ENCODE peak calls at places on chromosome 13, in eight cellular contexts. T is activated naive CD4-positive, alpha-beta T cell treated with anti-CD3 and anti-CD28 coated beads, Interleukin-2, amount 50 U/mL, for 72 hours; L is left lung; O is right cardiac atrium; R is stimulated activated naive CD8-positive, alpha-beta T cell treated with anti-CD3 and anti-CD28 coated beads, Interleukin-15, Interleukin-2, amounts not matched to agents 100 U/mL and 50 U/mL, for 24 hours; N is activated CD8-positive, alpha-beta T cell treated with anti-CD3 and anti-CD28 coated beads, Interleukin-2, amount 10 ng/mL, durations not matched to agents 7 days and 5 days; B is Panc1; Z is left cardiac atrium. Q is an unnamed sample.

GRCh38 chr13:66689037-66689619 is 541.0 kb downstream of the PCDH9 start:
- ATAC-seq in T (no peak), L (no peak), O (no peak), R (no peak), N (no peak), B (no peak), Z (peak; percentile 8), Q (no peak)

GRCh38 chr13:109758937-109759480 is 27.4 kb downstream of the IRS2 start:
- ATAC-seq in T (no peak), L (no peak), O (no peak), R (no peak), N (no peak), B (no peak), Z (no peak), Q (no peak)

GRCh38 chr13:27229642-27230041 is 21.7 kb upstream of the RPL21 start:
- ATAC-seq in T (no peak), L (no peak), O (no peak), R (no peak), N (no peak), B (no peak), Z (no peak), Q (no peak)

GRCh38 chr13:112119192-112120030 is 52.5 kb downstream of the SOX1 start:
- ATAC-seq in T (no peak), L (no peak), O (no peak), R (no peak), N (no peak), B (no peak), Z (no peak), Q (peak; percentile 5)

GRCh38 chr13:38804536-38804935 is 117.7 kb downstream of the FREM2 start:
- ATAC-seq in T (no peak), L (no peak), O (no peak), R (no peak), N (no peak), B (no peak), Z (no peak), Q (no peak)

GRCh38 chr13:98054301-98054700 is 88.6 kb upstream of the FARP1 start:
- ATAC-seq in T (no peak), L (no peak), O (no peak), R (no peak), N (no peak), B (no peak), Z (no peak), Q (no peak)

GRCh38 chr13:83221256-83221655 is 661.0 kb downstream of the SLITRK1 start:
- ATAC-seq in T (no peak), L (no peak), O (no peak), R (no peak), N (no peak), B (no peak), Z (no peak), Q (no peak)

GRCh38 chr13:44292545-44292944 is 81.1 kb upstream of the SERP2 start:
- ATAC-seq in T (peak; percentile 34), L (peak; percentile 44), O (no peak), R (no peak), N (no peak), B (no peak), Z (peak; percentile 16), Q (no peak)

GRCh38 chr13:98467263-98467985 is 109.5 kb downstream of the STK24 start:
- ATAC-seq in T (no peak), L (no peak), O (peak; percentile 81), R (no peak), N (no peak), B (no peak), Z (peak; percentile 83), Q (no peak)

GRCh38 chr13:31896427-31896826 is 135.1 kb upstream of the FRY start:
- ATAC-seq in T (no peak), L (no peak), O (peak; percentile 86), R (no peak), N (no peak), B (no peak), Z (peak; percentile 83), Q (peak; percentile 53)

GRCh38 chr13:24224232-24224680 is 63.7 kb downstream of the SPATA13 start:
- ATAC-seq in T (no peak), L (no peak), O (peak; percentile 8), R (no peak), N (peak; percentile 22), B (no peak), Z (no peak), Q (peak; percentile 18)

GRCh38 chr13:83325454-83325853 is 556.8 kb downstream of the SLITRK1 start:
- ATAC-seq in T (no peak), L (no peak), O (no peak), R (no peak), N (no peak), B (no peak), Z (no peak), Q (no peak)

GRCh38 chr13:93472897-93473296 is 246.3 kb downstream of the GPC6 start:
- ATAC-seq in T (no peak), L (no peak), O (no peak), R (no peak), N (no peak), B (no peak), Z (no peak), Q (no peak)

GRCh38 chr13:20702530-20702929 is 969 bp upstream of the IL17D start:
- ATAC-seq in T (no peak), L (peak; percentile 21), O (no peak), R (no peak), N (no peak), B (no peak), Z (no peak), Q (no peak)

GRCh38 chr13:41071775-41072174 is 10.5 kb downstream of the WBP4 start:
- ATAC-seq in T (no peak), L (no peak), O (no peak), R (no peak), N (no peak), B (no peak), Z (peak; percentile 55), Q (no peak)

GRCh38 chr13:21079761-21080730 is 18.7 kb upstream of the LATS2 start:
- ATAC-seq in T (no peak), L (peak; percentile 38), O (peak; percentile 79), R (no peak), N (no peak), B (no peak), Z (peak; percentile 35), Q (no peak)

GRCh38 chr13:27868639-27869435 is 51.0 kb upstream of the PDX1 start:
- ATAC-seq in T (no peak), L (no peak), O (no peak), R (no peak), N (no peak), B (no peak), Z (no peak), Q (no peak)

GRCh38 chr13:74210693-74211393 is 76.6 kb upstream of the KLF12 start:
- ATAC-seq in T (peak; percentile 57), L (peak; percentile 19), O (peak; percentile 98), R (peak; percentile 40), N (no peak), B (no peak), Z (peak; percentile 88), Q (peak; percentile 27)

GRCh38 chr13:72462726-72463125 is 264.7 kb downstream of the MZT1 start:
- ATAC-seq in T (no peak), L (no peak), O (no peak), R (no peak), N (no peak), B (no peak), Z (no peak), Q (no peak)

GRCh38 chr13:62643007-62643483 is 1227.4 kb upstream of the PCDH20 start:
- ATAC-seq in T (peak; percentile 96), L (no peak), O (no peak), R (peak; percentile 85), N (no peak), B (peak; percentile 53), Z (no peak), Q (no peak)

GRCh38 chr13:44792096-44792495 is 197.2 kb downstream of the NUFIP1 start:
- ATAC-seq in T (no peak), L (peak; percentile 80), O (no peak), R (no peak), N (no peak), B (no peak), Z (no peak), Q (no peak)

GRCh38 chr13:77218274-77218673 is 108.6 kb downstream of the MYCBP2 start:
- ATAC-seq in T (no peak), L (no peak), O (no peak), R (no peak), N (no peak), B (no peak), Z (no peak), Q (no peak)

GRCh38 chr13:29556742-29557141 is 38.7 kb downstream of the SLC7A1 start:
- ATAC-seq in T (no peak), L (no peak), O (no peak), R (no peak), N (no peak), B (no peak), Z (no peak), Q (no peak)

GRCh38 chr13:102854675-102855074 is 8.8 kb downstream of the ERCC5 start:
- ATAC-seq in T (peak; percentile 72), L (no peak), O (peak; percentile 41), R (peak; percentile 69), N (no peak), B (no peak), Z (no peak), Q (no peak)

GRCh38 chr13:30143671-30144400 is 163.5 kb downstream of the KATNAL1 start:
- ATAC-seq in T (no peak), L (no peak), O (no peak), R (no peak), N (peak; percentile 11), B (no peak), Z (no peak), Q (no peak)

Q was measured in stimulated activated memory B cell treated with anti-CD40 and anti-IgM and Interleukin-4, amounts not matched to agents 10 μg/mL and 1 μg/mL and 100 μg/mL, for 72 hours.